ENCODE peak calls at places on chromosomes 2 and 18, in five cellular contexts. B, F, P, Q and I are unnamed samples.

GRCh38 chr2:146207417-146207816 is 1637.4 kb upstream of the ACVR2A start:
- DNase-seq in B (no peak), F (no peak), P (no peak), Q (no peak), I (no peak)

GRCh38 chr2:176535480-176536113 is 266.4 kb downstream of the MTX2 start:
- DNase-seq in B (no peak), F (no peak), P (no peak), Q (no peak), I (no peak)

GRCh38 chr2:177830881-177831386 is 241.6 kb downstream of the PDE11A start:
- DNase-seq in B (no peak), F (no peak), P (no peak), Q (no peak), I (no peak)

GRCh38 chr2:73172963-73173362 is 29.4 kb upstream of the NOTO start:
- DNase-seq in B (peak), F (no peak), P (peak), Q (peak), I (no peak)

GRCh38 chr2:106566050-106566449 is 78.9 kb downstream of the CD8B2 start:
- DNase-seq in B (peak), F (no peak), P (no peak), Q (no peak), I (no peak)

GRCh38 chr2:23992931-23993330 is 17.0 kb upstream of the MFSD2B start:
- DNase-seq in B (no peak), F (no peak), P (no peak), Q (no peak), I (no peak)

GRCh38 chr18:36265035-36265434 is 32.5 kb upstream of the FHOD3 start:
- DNase-seq in B (no peak), F (no peak), P (no peak), Q (peak), I (no peak)

GRCh38 chr18:21389903-21390302 is 147.9 kb downstream of the GREB1L start:
- DNase-seq in B (no peak), F (no peak), P (no peak), Q (no peak), I (no peak)

GRCh38 chr2:190858817-190859216 is 21.8 kb upstream of the GLS start:
- DNase-seq in B (no peak), F (no peak), P (no peak), Q (peak), I (no peak)

GRCh38 chr18:51890762-51891161 is 449.2 kb upstream of the DCC start:
- DNase-seq in B (no peak), F (no peak), P (no peak), Q (no peak), I (no peak)

GRCh38 chr18:12093520-12094257 is at the start of gene ANKRD62:
- DNase-seq in B (no peak), F (no peak), P (no peak), Q (no peak), I (no peak)

GRCh38 chr2:114108819-114109416 is 219.0 kb downstream of the ACTR3 start:
- DNase-seq in B (no peak), F (no peak), P (no peak), Q (no peak), I (no peak)

GRCh38 chr18:76130845-76131244 is 364.2 kb downstream of the ZNF516 start:
- DNase-seq in B (no peak), F (no peak), P (no peak), Q (no peak), I (no peak)

GRCh38 chr2:46878886-46879285 is 36.7 kb downstream of the MCFD2 start:
- DNase-seq in B (no peak), F (no peak), P (no peak), Q (peak), I (no peak)

GRCh38 chr18:58378980-58379379 is 249.9 kb downstream of the ALPK2 start:
- DNase-seq in B (no peak), F (no peak), P (no peak), Q (no peak), I (no peak)

GRCh38 chr2:218016810-218017209 is 14.0 kb upstream of the TNS1 start:
- DNase-seq in B (no peak), F (no peak), P (no peak), Q (no peak), I (no peak)

GRCh38 chr18:13369756-13370510 is 151.4 kb downstream of the LDLRAD4 start:
- DNase-seq in B (peak), F (no peak), P (no peak), Q (no peak), I (no peak)

GRCh38 chr2:85804583-85804982 is 50.8 kb downstream of the ATOH8 start:
- DNase-seq in B (peak), F (no peak), P (peak), Q (no peak), I (no peak)

GRCh38 chr2:67209107-67209506 is 188.0 kb upstream of the ETAA1 start:
- DNase-seq in B (no peak), F (no peak), P (no peak), Q (peak), I (no peak)

GRCh38 chr18:37533647-37534565 is 31.7 kb downstream of the CELF4 start:
- DNase-seq in B (no peak), F (no peak), P (no peak), Q (no peak), I (no peak)

GRCh38 chr2:195047955-195048354 is 609.1 kb upstream of the SLC39A10 start:
- DNase-seq in B (no peak), F (no peak), P (no peak), Q (no peak), I (no peak)

GRCh38 chr2:168849610-168850009 is 40.6 kb downstream of the SPC25 start:
- DNase-seq in B (peak), F (no peak), P (peak), Q (peak), I (peak)

GRCh38 chr18:67199993-67200617 is 316.4 kb downstream of the DSEL start:
- DNase-seq in B (no peak), F (no peak), P (peak), Q (peak), I (no peak)

GRCh38 chr2:44931177-44931795 is 10.2 kb upstream of the SIX3 start:
- DNase-seq in B (no peak), F (no peak), P (no peak), Q (no peak), I (no peak)

GRCh38 chr2:226411727-226412360 is 387.8 kb downstream of the IRS1 start:
- DNase-seq in B (no peak), F (no peak), P (no peak), Q (no peak), I (no peak)

GRCh38 chr18:37577051-37577611 is 11.5 kb upstream of the CELF4 start:
- DNase-seq in B (no peak), F (no peak), P (no peak), Q (peak), I (no peak)

GRCh38 chr18:8946046-8946838 is 156.3 kb upstream of the NDUFV2 start:
- DNase-seq in B (no peak), F (no peak), P (no peak), Q (peak), I (no peak)

GRCh38 chr2:202090530-202090929 is 17.5 kb downstream of the KIAA2012 start:
- DNase-seq in B (no peak), F (no peak), P (no peak), Q (no peak), I (no peak)

GRCh38 chr18:7152485-7152884 is 34.9 kb upstream of the LAMA1 start:
- DNase-seq in B (no peak), F (no peak), P (no peak), Q (peak), I (no peak)

GRCh38 chr2:202479610-202480009 is 103.5 kb downstream of the BMPR2 start:
- DNase-seq in B (no peak), F (no peak), P (peak), Q (no peak), I (no peak)

GRCh38 chr2:68465081-68465916 is 1.8 kb downstream of the FBXO48 start:
- DNase-seq in B (peak), F (no peak), P (peak), Q (no peak), I (no peak)

GRCh38 chr2:203656522-203657287 is 49.7 kb upstream of the CD28 start:
- DNase-seq in B (peak), F (no peak), P (no peak), Q (peak), I (no peak)

GRCh38 chr2:119753930-119754321 is 5.8 kb upstream of the PTPN4 start:
- DNase-seq in B (no peak), F (no peak), P (no peak), Q (peak), I (no peak)